ENCODE peak calls at places on chromosomes 3 and 15, in ten cellular contexts. L is epithelial cell of prostate; S is left cardiac atrium; F is heart right ventricle; M is CD8-positive, alpha-beta T cell; Z is neural progenitor cell; C is stimulated activated CD8-positive, alpha-beta memory T cell treated with anti-CD3 and anti-CD28 coated beads, Interleukin-4, amount 100 ng/mL, for 24 hours; V is A172; E is HAP-1; D is EH. P is an unnamed sample.

GRCh38 chr3:140216249-140216648 is 281.3 kb downstream of the CLSTN2 start:
- DNase-seq in V (peak), S (no peak), D (peak), E (no peak), M (no peak), Z (no peak), L (no peak), F (no peak), C (no peak), P (no peak)

GRCh38 chr15:68555348-68556037 is 23.3 kb upstream of the CORO2B start:
- DNase-seq in D (no peak), M (no peak), E (no peak), L (no peak), F (no peak), V (no peak), Z (no peak), C (no peak), S (no peak), P (no peak)

GRCh38 chr15:64527263-64527984 is 67.0 kb downstream of the ZNF609 start:
- DNase-seq in V (peak), M (no peak), S (no peak), E (no peak), C (no peak), L (no peak), F (no peak), Z (no peak), D (peak), P (no peak)

GRCh38 chr3:186255703-186256331 is 106.2 kb downstream of the DGKG start:
- DNase-seq in Z (peak), V (no peak), L (no peak), D (no peak), E (no peak), S (no peak), M (no peak), C (no peak), F (no peak), P (peak)

GRCh38 chr3:20215636-20216035 is 29.6 kb upstream of the SGO1 start:
- DNase-seq in V (no peak), D (no peak), Z (no peak), C (no peak), S (no peak), L (no peak), E (no peak), M (no peak), F (no peak), P (no peak)

GRCh38 chr15:69910511-69910910 is 187.2 kb downstream of the TLE3 start:
- DNase-seq in L (no peak), E (no peak), S (no peak), C (no peak), M (no peak), Z (peak), F (no peak), V (no peak), D (no peak), P (no peak)

GRCh38 chr3:12824299-12824698 is 17.1 kb downstream of the RPL32 start:
- DNase-seq in M (no peak), Z (no peak), V (no peak), D (no peak), E (no peak), L (no peak), C (no peak), S (no peak), F (no peak), P (no peak)

GRCh38 chr15:100665570-100665969 is 63.2 kb downstream of the ASB7 start:
- DNase-seq in E (no peak), F (no peak), S (no peak), D (peak), M (no peak), V (no peak), C (no peak), Z (no peak), L (no peak), P (no peak)

GRCh38 chr3:72255191-72255590 is 470.2 kb upstream of the PROK2 start:
- DNase-seq in S (no peak), D (peak), L (no peak), C (no peak), V (no peak), Z (peak), E (no peak), M (no peak), F (no peak), P (no peak)

GRCh38 chr3:194738254-194739093 is 52.8 kb downstream of the FAM43A start:
- DNase-seq in L (no peak), E (no peak), C (no peak), S (peak), Z (no peak), M (no peak), F (peak), D (peak), V (peak), P (no peak)

GRCh38 chr3:192122832-192123594 is 604.3 kb downstream of the FGF12 start:
- DNase-seq in F (no peak), S (no peak), E (no peak), M (no peak), C (no peak), D (no peak), V (no peak), Z (no peak), L (no peak), P (no peak)

GRCh38 chr3:58178528-58179234 is 32.1 kb downstream of the DNASE1L3 start:
- DNase-seq in L (no peak), Z (no peak), C (no peak), F (no peak), V (no peak), E (no peak), M (no peak), D (no peak), S (no peak), P (no peak)

GRCh38 chr15:68464451-68465090 is 32.6 kb upstream of the ITGA11 start:
- DNase-seq in S (no peak), C (no peak), D (peak), V (no peak), F (no peak), E (no peak), Z (no peak), M (no peak), L (no peak), P (no peak)

GRCh38 chr3:195156286-195156890 is 114.6 kb downstream of the XXYLT1 start:
- DNase-seq in E (no peak), V (no peak), F (no peak), C (no peak), S (no peak), D (no peak), Z (no peak), L (no peak), M (no peak), P (no peak)

GRCh38 chr3:179266701-179267211 is 15.8 kb upstream of the KCNMB3 start:
- DNase-seq in V (no peak), D (no peak), E (no peak), L (no peak), C (no peak), Z (no peak), M (no peak), F (no peak), S (no peak), P (no peak)

GRCh38 chr3:108202080-108202479 is 20.1 kb downstream of the IFT57 start:
- DNase-seq in M (no peak), V (no peak), D (peak), F (no peak), Z (no peak), S (no peak), E (no peak), L (no peak), C (no peak), P (no peak)

GRCh38 chr15:39530446-39531342 is 50.2 kb upstream of the THBS1 start:
- DNase-seq in E (no peak), C (no peak), F (no peak), Z (no peak), M (no peak), D (peak), S (no peak), V (no peak), L (no peak), P (no peak)

GRCh38 chr3:12751548-12751947 is 7.5 kb downstream of the TMEM40 start:
- DNase-seq in E (no peak), Z (no peak), C (no peak), F (no peak), M (no peak), L (no peak), D (peak), V (peak), S (no peak), P (no peak)

GRCh38 chr3:157023211-157023610 is 136.7 kb downstream of the CCNL1 start:
- DNase-seq in E (no peak), V (no peak), M (no peak), C (no peak), S (no peak), Z (no peak), L (no peak), F (no peak), D (peak), P (no peak)

GRCh38 chr3:12994607-12995388 is 78.4 kb downstream of the IQSEC1 start:
- DNase-seq in F (peak), C (peak), E (peak), Z (peak), D (peak), S (peak), L (no peak), M (peak), V (no peak), P (no peak)

GRCh38 chr3:194739498-194740284 is 54.0 kb downstream of the FAM43A start:
- DNase-seq in F (no peak), S (no peak), E (no peak), V (peak), L (no peak), C (no peak), Z (no peak), D (peak), M (no peak), P (no peak)

GRCh38 chr3:126245811-126246727 is 65.7 kb upstream of the ALDH1L1 start:
- DNase-seq in L (no peak), M (no peak), Z (peak), D (peak), F (peak), V (peak), C (no peak), S (peak), E (peak), P (no peak)

GRCh38 chr15:75902129-75902557 is 1.5 kb upstream of the FBXO22 start:
- DNase-seq in C (no peak), M (no peak), S (no peak), E (peak), D (peak), V (peak), Z (peak), F (no peak), L (no peak), P (no peak)

GRCh38 chr3:70431906-70432305 is 119.5 kb upstream of the MDFIC2 start:
- DNase-seq in M (no peak), L (no peak), S (no peak), V (no peak), D (peak), Z (no peak), C (no peak), F (no peak), E (no peak), P (no peak)

GRCh38 chr3:134883697-134884385 is 88.8 kb downstream of the EPHB1 start:
- DNase-seq in M (no peak), V (no peak), F (no peak), D (no peak), Z (no peak), S (no peak), E (no peak), C (no peak), L (no peak), P (no peak)

GRCh38 chr3:113431811-113432210 is 9.5 kb downstream of the CFAP44 start:
- DNase-seq in M (no peak), L (no peak), S (no peak), V (no peak), D (peak), C (no peak), F (no peak), Z (no peak), E (no peak), P (no peak)

GRCh38 chr3:47455806-47456452 is 19.8 kb downstream of the SCAP start:
- DNase-seq in C (no peak), Z (no peak), M (no peak), D (no peak), V (no peak), S (no peak), F (no peak), L (no peak), E (no peak), P (no peak)

GRCh38 chr3:107450254-107450653 is 72.5 kb upstream of the BBX start:
- DNase-seq in F (no peak), M (no peak), C (no peak), D (peak), E (no peak), L (peak), S (no peak), V (no peak), Z (no peak), P (no peak)

GRCh38 chr3:38650248-38650940 is 907 bp upstream of the SCN5A start:
- DNase-seq in V (no peak), E (no peak), L (no peak), F (no peak), M (no peak), S (no peak), Z (no peak), C (no peak), D (no peak), P (no peak)